ENCODE peak calls at places on chromosomes 13 and 19, in seven cellular contexts. X is esophagus muscularis mucosa, P is vagina, J is Peyer's patch, T is heart right ventricle, I is IMR-90, B is hepatocyte. R is an unnamed sample.

GRCh38 chr13:20151612-20152011 is 9.2 kb downstream of the GJA3 start:
- DNase-seq in X (no peak), P (no peak), J (no peak), T (no peak), I (no peak), B (no peak), R (no peak)

GRCh38 chr13:83878691-83879410 is 3.4 kb downstream of the SLITRK1 start:
- DNase-seq in X (no peak), P (no peak), J (no peak), T (no peak), I (no peak), B (no peak), R (no peak)

GRCh38 chr19:46201413-46202310 is 27.9 kb upstream of the IGFL1 start:
- DNase-seq in X (no peak), P (no peak), J (no peak), T (no peak), I (no peak), B (no peak), R (no peak)

GRCh38 chr13:46615888-46616531 is 63.0 kb downstream of the LRCH1 start:
- DNase-seq in X (no peak), P (no peak), J (no peak), T (no peak), I (peak; percentile 68), B (peak; percentile 20), R (no peak)

GRCh38 chr13:113777311-113778260 is 18.6 kb downstream of the TMEM255B start:
- DNase-seq in X (no peak), P (no peak), J (no peak), T (no peak), I (peak; percentile 17), B (peak; percentile 60), R (peak; percentile 50)

GRCh38 chr19:18932216-18932841 is 8.7 kb downstream of the HOMER3 start:
- DNase-seq in X (no peak), P (no peak), J (peak; percentile 78), T (peak; percentile 84), I (no peak), B (peak; percentile 76), R (peak; percentile 40)

GRCh38 chr13:24683370-24683769 is 3.2 kb downstream of the ATP12A start:
- DNase-seq in X (no peak), P (no peak), J (no peak), T (no peak), I (no peak), B (no peak), R (no peak)

GRCh38 chr19:28505134-28505533 is 707.8 kb downstream of the UQCRFS1 start:
- DNase-seq in X (no peak), P (peak; percentile 74), J (no peak), T (no peak), I (no peak), B (no peak), R (no peak)

GRCh38 chr19:42199440-42200115 is 17.9 kb downstream of the DEDD2 start:
- DNase-seq in X (no peak), P (no peak), J (peak; percentile 74), T (peak; percentile 50), I (no peak), B (no peak), R (no peak)

GRCh38 chr13:23506821-23507210 is 63.4 kb upstream of the TNFRSF19 start:
- DNase-seq in X (no peak), P (no peak), J (no peak), T (no peak), I (peak; percentile 98), B (peak; percentile 21), R (no peak)

GRCh38 chr19:45497791-45498190 is 452 bp upstream of the PPM1N start:
- DNase-seq in X (no peak), P (no peak), J (no peak), T (no peak), I (no peak), B (no peak), R (no peak)

GRCh38 chr13:50867641-50867952 is 24.1 kb upstream of the DLEU7 start:
- DNase-seq in X (no peak), P (no peak), J (no peak), T (no peak), I (no peak), B (no peak), R (no peak)

GRCh38 chr19:48296963-48297734 is 27.3 kb downstream of the ZNF114 start:
- DNase-seq in X (no peak), P (no peak), J (no peak), T (no peak), I (no peak), B (no peak), R (no peak)

GRCh38 chr19:27774337-27774736 is 1438.6 kb downstream of the UQCRFS1 start:
- DNase-seq in X (no peak), P (no peak), J (no peak), T (no peak), I (no peak), B (no peak), R (peak; percentile 44)

GRCh38 chr19:35134601-35135091 is at the start of gene LGI4:
- DNase-seq in X (no peak), P (no peak), J (no peak), T (no peak), I (no peak), B (no peak), R (no peak)

GRCh38 chr19:13019330-13019729 is 24.1 kb downstream of the NFIX start:
- DNase-seq in X (no peak), P (no peak), J (no peak), T (no peak), I (no peak), B (no peak), R (no peak)

GRCh38 chr19:588093-588742 is 1.5 kb upstream of the HCN2 start:
- DNase-seq in X (no peak), P (no peak), J (peak; percentile 37), T (peak; percentile 75), I (peak; percentile 72), B (peak; percentile 82), R (peak; percentile 78)

GRCh38 chr19:34837262-34837661 is 64.2 kb upstream of the ZNF599 start:
- DNase-seq in X (no peak), P (no peak), J (no peak), T (peak; percentile 59), I (no peak), B (peak; percentile 20), R (no peak)

GRCh38 chr19:15126511-15126910 is 19.3 kb downstream of the SYDE1 start:
- DNase-seq in X (no peak), P (no peak), J (no peak), T (no peak), I (no peak), B (no peak), R (no peak)

GRCh38 chr13:49655906-49656305 is 27.6 kb downstream of the ARL11 start:
- DNase-seq in X (no peak), P (no peak), J (no peak), T (no peak), I (peak; percentile 56), B (no peak), R (no peak)

GRCh38 chr19:1685046-1685445 is 32.6 kb upstream of the TCF3 start:
- DNase-seq in X (no peak), P (no peak), J (no peak), T (no peak), I (no peak), B (no peak), R (no peak)
- H3K4me1 ChIP-seq in X (no peaks in the 10 kb centered on the region), P (no peaks in the 10 kb centered on the region), J (no peaks in the 10 kb centered on the region), T (no peaks in the 10 kb centered on the region), I (no peaks in the 10 kb centered on the region), B (no peaks in the 10 kb centered on the region), R (no peaks in the 10 kb centered on the region)

DNA sequence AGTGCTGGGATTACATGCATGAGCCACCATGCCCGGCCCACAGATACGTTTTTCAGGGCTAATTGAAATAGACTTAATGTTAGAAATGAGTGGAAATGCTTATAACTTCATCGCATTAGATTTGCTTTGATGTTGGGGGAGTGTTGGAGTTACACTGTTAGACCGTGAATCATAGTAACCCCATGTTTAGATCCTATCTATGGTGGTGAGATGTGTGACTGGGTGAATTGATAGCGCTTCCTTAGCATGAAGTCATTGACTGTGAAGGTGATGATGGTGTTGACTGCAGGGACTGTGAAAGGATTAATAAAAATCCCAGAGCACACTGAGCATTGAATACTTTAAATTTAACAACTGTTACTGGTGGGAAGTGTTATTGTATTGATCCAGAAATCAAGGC is 1.7 kb downstream of the ZNF264 start:
- DNase-seq in X (peak; percentile 8), P (no peak), J (no peak), T (no peak), I (no peak), B (no peak), R (no peak)
- H3K4me3 ChIP-seq in X (peak overlapping the region; percentile 90), P (no peak overlapping the region), J (no peak overlapping the region), T (peak overlapping the region; percentile 86), I (peak overlapping the region; percentile 17), B (no peak overlapping the region), R (no peak overlapping the region)

GRCh38 chr19:11111117-11111770 is 22.0 kb downstream of the LDLR start:
- DNase-seq in X (no peak), P (no peak), J (no peak), T (no peak), I (no peak), B (no peak), R (no peak)

GRCh38 chr19:11115895-11116446 is 26.7 kb downstream of the LDLR start:
- DNase-seq in X (no peak), P (no peak), J (no peak), T (no peak), I (no peak), B (no peak), R (no peak)

GRCh38 chr19:11115042-11115441 is 25.8 kb downstream of the LDLR start:
- DNase-seq in X (no peak), P (no peak), J (no peak), T (no peak), I (no peak), B (no peak), R (no peak)

GRCh38 chr19:11111771-11112144 is 22.5 kb downstream of the LDLR start:
- DNase-seq in X (no peak), P (no peak), J (no peak), T (no peak), I (no peak), B (no peak), R (no peak)

GRCh38 chr19:11113140-11113708 is 24.0 kb downstream of the LDLR start:
- DNase-seq in X (no peak), P (no peak), J (no peak), T (no peak), I (no peak), B (no peak), R (no peak)
- H3K36me3 ChIP-seq in X (peaks cover 87% of the 10 kb centered on the region), P (no peaks in the 10 kb centered on the region), J (peaks cover 100% of the 10 kb centered on the region), T (peaks cover 100% of the 10 kb centered on the region), I (peaks cover 73% of the 10 kb centered on the region), B (peaks cover 2% of the 10 kb centered on the region), R (peaks cover 97% of the 10 kb centered on the region)

DNA sequence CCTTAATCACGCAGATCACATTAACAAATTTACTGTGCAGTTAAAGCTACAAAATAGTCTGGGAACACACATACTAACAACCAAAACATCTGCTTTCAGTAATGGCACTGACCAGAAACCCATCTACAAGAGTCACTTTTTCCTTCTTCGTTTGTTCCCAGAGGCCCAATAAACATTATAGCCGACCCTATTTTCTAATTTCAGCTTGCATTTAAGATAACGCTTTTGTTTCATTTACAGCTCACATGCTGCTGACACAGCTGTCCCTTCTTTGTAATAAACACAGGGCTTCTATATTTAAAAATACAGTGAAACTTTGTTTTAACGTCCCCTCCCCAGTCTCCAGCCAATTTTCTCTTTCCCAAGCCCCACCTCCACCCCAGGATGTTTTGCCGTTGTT is 1.8 kb upstream of the WBP4 start:
- DNase-seq in X (no peak), P (no peak), J (no peak), T (no peak), I (peak; percentile 11), B (no peak), R (no peak)
- H3K4me1 ChIP-seq in X (peaks cover 73% of the 10 kb centered on the region), P (peaks cover 72% of the 10 kb centered on the region), J (no peaks in the 10 kb centered on the region), T (peaks cover 77% of the 10 kb centered on the region), I (peaks cover 7% of the 10 kb centered on the region), B (peaks cover 49% of the 10 kb centered on the region), R (peaks cover 24% of the 10 kb centered on the region)